ENCODE peak calls at places on chromosomes 4 and X, in ten cellular contexts. One of them, this sample, is unnamed.

GRCh38 chr4:161663844-161664243 is 500.0 kb downstream of the FSTL5 start:
- DNase-seq in endothelial cell of umbilical vein: no peak
- DNase-seq in CD4-positive, CD25-positive, alpha-beta regulatory T cell: no peak
- DNase-seq in left ventricle myocardium inferior: no peak
- DNase-seq in Panc1: no peak
- DNase-seq in breast epithelium: no peak
- DNase-seq in heart right ventricle: no peak
- DNase-seq in CD4-positive, alpha-beta T cell: no peak
- DNase-seq in lung: no peak
- DNase-seq in transverse colon: no peak
- DNase-seq in this sample: no peak

GRCh38 chr4:82797591-82798081 is 960 bp downstream of the SCD5 start:
- DNase-seq in endothelial cell of umbilical vein: peak
- DNase-seq in CD4-positive, CD25-positive, alpha-beta regulatory T cell: peak
- DNase-seq in left ventricle myocardium inferior: peak
- DNase-seq in Panc1: no peak
- DNase-seq in breast epithelium: no peak
- DNase-seq in heart right ventricle: peak
- DNase-seq in CD4-positive, alpha-beta T cell: no peak
- DNase-seq in lung: no peak
- DNase-seq in transverse colon: peak
- DNase-seq in this sample: no peak

GRCh38 chr4:151484396-151485102 is 75.6 kb downstream of the FHIP1A start:
- DNase-seq in endothelial cell of umbilical vein: peak
- DNase-seq in CD4-positive, CD25-positive, alpha-beta regulatory T cell: no peak
- DNase-seq in left ventricle myocardium inferior: no peak
- DNase-seq in Panc1: peak
- DNase-seq in breast epithelium: no peak
- DNase-seq in heart right ventricle: no peak
- DNase-seq in CD4-positive, alpha-beta T cell: no peak
- DNase-seq in lung: no peak
- DNase-seq in transverse colon: no peak
- DNase-seq in this sample: peak

GRCh38 chr4:105352826-105353225 is 121.0 kb downstream of the PPA2 start:
- DNase-seq in endothelial cell of umbilical vein: no peak
- DNase-seq in CD4-positive, CD25-positive, alpha-beta regulatory T cell: peak
- DNase-seq in left ventricle myocardium inferior: no peak
- DNase-seq in Panc1: no peak
- DNase-seq in breast epithelium: no peak
- DNase-seq in heart right ventricle: no peak
- DNase-seq in CD4-positive, alpha-beta T cell: no peak
- DNase-seq in lung: no peak
- DNase-seq in transverse colon: no peak
- DNase-seq in this sample: no peak

GRCh38 chr4:96052827-96053226 is 212.9 kb downstream of the PDHA2 start:
- DNase-seq in endothelial cell of umbilical vein: peak
- DNase-seq in CD4-positive, CD25-positive, alpha-beta regulatory T cell: no peak
- DNase-seq in left ventricle myocardium inferior: no peak
- DNase-seq in Panc1: no peak
- DNase-seq in breast epithelium: no peak
- DNase-seq in heart right ventricle: no peak
- DNase-seq in CD4-positive, alpha-beta T cell: no peak
- DNase-seq in lung: no peak
- DNase-seq in transverse colon: no peak
- DNase-seq in this sample: no peak

GRCh38 chr4:138242076-138242829 is at the start of gene SLC7A11:
- DNase-seq in endothelial cell of umbilical vein: peak
- DNase-seq in CD4-positive, CD25-positive, alpha-beta regulatory T cell: peak
- DNase-seq in left ventricle myocardium inferior: no peak
- DNase-seq in Panc1: peak
- DNase-seq in breast epithelium: peak
- DNase-seq in heart right ventricle: peak
- DNase-seq in CD4-positive, alpha-beta T cell: peak
- DNase-seq in lung: peak
- DNase-seq in transverse colon: peak
- DNase-seq in this sample: peak

GRCh38 chr4:89814362-89814761 is 22.6 kb downstream of the SNCA start:
- DNase-seq in endothelial cell of umbilical vein: no peak
- DNase-seq in CD4-positive, CD25-positive, alpha-beta regulatory T cell: no peak
- DNase-seq in left ventricle myocardium inferior: no peak
- DNase-seq in Panc1: no peak
- DNase-seq in breast epithelium: no peak
- DNase-seq in heart right ventricle: no peak
- DNase-seq in CD4-positive, alpha-beta T cell: no peak
- DNase-seq in lung: no peak
- DNase-seq in transverse colon: no peak
- DNase-seq in this sample: no peak

GRCh38 chrX:48697182-48697727 is 721 bp downstream of the SUV39H1 start:
- DNase-seq in endothelial cell of umbilical vein: peak
- DNase-seq in CD4-positive, CD25-positive, alpha-beta regulatory T cell: no peak
- DNase-seq in left ventricle myocardium inferior: no peak
- DNase-seq in Panc1: no peak
- DNase-seq in breast epithelium: no peak
- DNase-seq in heart right ventricle: no peak
- DNase-seq in CD4-positive, alpha-beta T cell: no peak
- DNase-seq in lung: no peak
- DNase-seq in transverse colon: no peak
- DNase-seq in this sample: no peak

GRCh38 chr4:153433753-153434105 is 32.4 kb upstream of the TMEM131L start:
- DNase-seq in endothelial cell of umbilical vein: no peak
- DNase-seq in CD4-positive, CD25-positive, alpha-beta regulatory T cell: no peak
- DNase-seq in left ventricle myocardium inferior: no peak
- DNase-seq in Panc1: no peak
- DNase-seq in breast epithelium: no peak
- DNase-seq in heart right ventricle: no peak
- DNase-seq in CD4-positive, alpha-beta T cell: no peak
- DNase-seq in lung: no peak
- DNase-seq in transverse colon: no peak
- DNase-seq in this sample: no peak

GRCh38 chr4:153428816-153429592 is 37.2 kb upstream of the TMEM131L start:
- DNase-seq in endothelial cell of umbilical vein: no peak
- DNase-seq in CD4-positive, CD25-positive, alpha-beta regulatory T cell: peak
- DNase-seq in left ventricle myocardium inferior: no peak
- DNase-seq in Panc1: no peak
- DNase-seq in breast epithelium: no peak
- DNase-seq in heart right ventricle: no peak
- DNase-seq in CD4-positive, alpha-beta T cell: no peak
- DNase-seq in lung: no peak
- DNase-seq in transverse colon: no peak
- DNase-seq in this sample: no peak

GRCh38 chr4:153427363-153428071 is 38.6 kb upstream of the TMEM131L start:
- DNase-seq in endothelial cell of umbilical vein: no peak
- DNase-seq in CD4-positive, CD25-positive, alpha-beta regulatory T cell: no peak
- DNase-seq in left ventricle myocardium inferior: no peak
- DNase-seq in Panc1: no peak
- DNase-seq in breast epithelium: no peak
- DNase-seq in heart right ventricle: no peak
- DNase-seq in CD4-positive, alpha-beta T cell: no peak
- DNase-seq in lung: no peak
- DNase-seq in transverse colon: no peak
- DNase-seq in this sample: no peak

GRCh38 chr4:153434190-153434589 is 32.0 kb upstream of the TMEM131L start:
- DNase-seq in endothelial cell of umbilical vein: no peak
- DNase-seq in CD4-positive, CD25-positive, alpha-beta regulatory T cell: no peak
- DNase-seq in left ventricle myocardium inferior: no peak
- DNase-seq in Panc1: no peak
- DNase-seq in breast epithelium: no peak
- DNase-seq in heart right ventricle: no peak
- DNase-seq in CD4-positive, alpha-beta T cell: no peak
- DNase-seq in lung: no peak
- DNase-seq in transverse colon: no peak
- DNase-seq in this sample: no peak

DNA sequence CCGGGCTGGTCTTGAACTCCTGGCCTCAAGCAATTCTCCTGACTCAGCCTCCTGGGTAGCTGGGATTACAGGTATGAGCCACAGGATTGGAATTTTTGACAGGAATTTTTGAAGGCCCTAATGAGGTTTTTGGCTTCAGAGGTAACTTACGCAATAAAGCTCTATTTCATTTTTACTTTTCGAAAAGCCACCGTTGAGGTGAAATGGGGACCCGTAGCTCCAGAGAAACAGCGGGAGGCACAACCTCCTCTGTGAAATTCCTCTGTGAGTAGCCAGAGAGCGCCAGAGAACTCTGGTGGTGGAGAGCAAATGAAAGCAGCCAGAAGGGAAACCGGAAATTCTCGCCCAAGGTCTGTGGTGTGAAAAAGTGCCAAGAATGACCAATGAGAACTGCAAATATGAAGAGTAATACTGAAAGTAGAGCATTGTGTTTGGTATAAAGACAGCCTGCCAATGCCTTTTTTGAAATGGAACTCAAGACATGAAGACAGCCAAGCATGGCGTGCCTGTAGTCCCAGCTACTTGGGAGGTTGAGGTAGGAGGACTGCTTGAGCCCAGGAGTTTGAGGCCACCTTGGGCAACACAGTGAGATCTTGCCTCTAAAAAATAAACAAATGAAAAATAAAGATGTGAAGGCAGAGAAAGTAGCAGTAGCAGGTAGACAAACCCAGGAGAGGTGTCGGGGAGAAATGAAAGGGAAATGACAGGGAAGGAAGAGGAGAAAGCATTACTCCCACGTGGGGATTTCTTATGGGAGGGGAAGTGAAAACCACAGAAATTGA is 33.0 kb upstream of the TMEM131L start:
- DNase-seq in endothelial cell of umbilical vein: peak
- DNase-seq in CD4-positive, CD25-positive, alpha-beta regulatory T cell: peak
- DNase-seq in left ventricle myocardium inferior: peak
- DNase-seq in Panc1: peak
- DNase-seq in breast epithelium: peak
- DNase-seq in heart right ventricle: peak
- DNase-seq in CD4-positive, alpha-beta T cell: peak
- DNase-seq in lung: peak
- DNase-seq in transverse colon: peak
- DNase-seq in this sample: peak
- H3K27ac ChIP-seq in endothelial cell of umbilical vein: no peak
- H3K27ac ChIP-seq in CD4-positive, CD25-positive, alpha-beta regulatory T cell: peak
- H3K27ac ChIP-seq in left ventricle myocardium inferior: peak
- H3K27ac ChIP-seq in Panc1: no peak
- H3K27ac ChIP-seq in breast epithelium: peak
- H3K27ac ChIP-seq in heart right ventricle: no peak
- H3K27ac ChIP-seq in CD4-positive, alpha-beta T cell: peak
- H3K27ac ChIP-seq in lung: no peak
- H3K27ac ChIP-seq in transverse colon: peak
- H3K27ac ChIP-seq in this sample: no peak

DNA sequence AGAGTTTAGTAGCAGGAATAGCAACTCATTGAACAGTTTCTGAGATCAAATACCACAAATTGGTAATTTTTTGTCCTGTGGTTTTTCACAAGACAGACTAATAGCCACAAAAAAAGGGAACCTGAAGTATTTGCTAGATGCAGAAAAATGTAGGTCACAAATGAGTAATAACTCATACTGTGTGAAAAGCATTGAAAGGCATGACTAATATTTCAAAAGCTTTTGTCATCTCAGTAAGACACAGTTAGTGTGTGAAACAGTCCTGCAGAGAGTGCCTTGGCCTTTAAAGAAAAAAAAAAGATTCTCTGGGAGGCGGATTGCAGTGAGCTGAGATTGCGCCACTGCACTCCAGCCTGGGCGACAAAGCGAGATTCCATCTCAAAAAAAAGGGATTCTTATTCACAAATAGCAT is 31.4 kb upstream of the SLC25A31 start:
- DNase-seq in endothelial cell of umbilical vein: no peak
- DNase-seq in CD4-positive, CD25-positive, alpha-beta regulatory T cell: no peak
- DNase-seq in left ventricle myocardium inferior: no peak
- DNase-seq in Panc1: no peak
- DNase-seq in breast epithelium: no peak
- DNase-seq in heart right ventricle: no peak
- DNase-seq in CD4-positive, alpha-beta T cell: no peak
- DNase-seq in lung: no peak
- DNase-seq in transverse colon: no peak
- DNase-seq in this sample: peak
- H3K27ac ChIP-seq in endothelial cell of umbilical vein: no peak
- H3K27ac ChIP-seq in CD4-positive, CD25-positive, alpha-beta regulatory T cell: no peak
- H3K27ac ChIP-seq in left ventricle myocardium inferior: no peak
- H3K27ac ChIP-seq in Panc1: no peak
- H3K27ac ChIP-seq in breast epithelium: no peak
- H3K27ac ChIP-seq in heart right ventricle: no peak
- H3K27ac ChIP-seq in CD4-positive, alpha-beta T cell: no peak
- H3K27ac ChIP-seq in lung: no peak
- H3K27ac ChIP-seq in transverse colon: no peak
- H3K27ac ChIP-seq in this sample: no peak

GRCh38 chrX:65574356-65574755 is 39.8 kb upstream of the LAS1L start:
- DNase-seq in endothelial cell of umbilical vein: no peak
- DNase-seq in CD4-positive, CD25-positive, alpha-beta regulatory T cell: no peak
- DNase-seq in left ventricle myocardium inferior: no peak
- DNase-seq in Panc1: no peak
- DNase-seq in breast epithelium: no peak
- DNase-seq in heart right ventricle: no peak
- DNase-seq in CD4-positive, alpha-beta T cell: no peak
- DNase-seq in lung: no peak
- DNase-seq in transverse colon: no peak
- DNase-seq in this sample: no peak

GRCh38 chrX:65572971-65573370 is 38.4 kb upstream of the LAS1L start:
- DNase-seq in endothelial cell of umbilical vein: no peak
- DNase-seq in CD4-positive, CD25-positive, alpha-beta regulatory T cell: no peak
- DNase-seq in left ventricle myocardium inferior: no peak
- DNase-seq in Panc1: no peak
- DNase-seq in breast epithelium: no peak
- DNase-seq in heart right ventricle: no peak
- DNase-seq in CD4-positive, alpha-beta T cell: no peak
- DNase-seq in lung: no peak
- DNase-seq in transverse colon: no peak
- DNase-seq in this sample: no peak

GRCh38 chrX:65576160-65576559 is 41.6 kb upstream of the LAS1L start:
- DNase-seq in endothelial cell of umbilical vein: no peak
- DNase-seq in CD4-positive, CD25-positive, alpha-beta regulatory T cell: no peak
- DNase-seq in left ventricle myocardium inferior: no peak
- DNase-seq in Panc1: no peak
- DNase-seq in breast epithelium: no peak
- DNase-seq in heart right ventricle: no peak
- DNase-seq in CD4-positive, alpha-beta T cell: no peak
- DNase-seq in lung: no peak
- DNase-seq in transverse colon: no peak
- DNase-seq in this sample: no peak

GRCh38 chrX:65578346-65578745 is 43.8 kb upstream of the LAS1L start:
- DNase-seq in endothelial cell of umbilical vein: no peak
- DNase-seq in CD4-positive, CD25-positive, alpha-beta regulatory T cell: no peak
- DNase-seq in left ventricle myocardium inferior: no peak
- DNase-seq in Panc1: no peak
- DNase-seq in breast epithelium: no peak
- DNase-seq in heart right ventricle: no peak
- DNase-seq in CD4-positive, alpha-beta T cell: no peak
- DNase-seq in lung: no peak
- DNase-seq in transverse colon: no peak
- DNase-seq in this sample: no peak

GRCh38 chrX:65575024-65575423 is 40.4 kb upstream of the LAS1L start:
- DNase-seq in endothelial cell of umbilical vein: no peak
- DNase-seq in CD4-positive, CD25-positive, alpha-beta regulatory T cell: no peak
- DNase-seq in left ventricle myocardium inferior: no peak
- DNase-seq in Panc1: no peak
- DNase-seq in breast epithelium: no peak
- DNase-seq in heart right ventricle: no peak
- DNase-seq in CD4-positive, alpha-beta T cell: no peak
- DNase-seq in lung: no peak
- DNase-seq in transverse colon: no peak
- DNase-seq in this sample: peak
- H3K27ac ChIP-seq in endothelial cell of umbilical vein: no peak
- H3K27ac ChIP-seq in CD4-positive, CD25-positive, alpha-beta regulatory T cell: no peak
- H3K27ac ChIP-seq in left ventricle myocardium inferior: no peak
- H3K27ac ChIP-seq in Panc1: no peak
- H3K27ac ChIP-seq in breast epithelium: no peak
- H3K27ac ChIP-seq in heart right ventricle: no peak
- H3K27ac ChIP-seq in CD4-positive, alpha-beta T cell: no peak
- H3K27ac ChIP-seq in lung: no peak
- H3K27ac ChIP-seq in transverse colon: no peak
- H3K27ac ChIP-seq in this sample: no peak

DNA sequence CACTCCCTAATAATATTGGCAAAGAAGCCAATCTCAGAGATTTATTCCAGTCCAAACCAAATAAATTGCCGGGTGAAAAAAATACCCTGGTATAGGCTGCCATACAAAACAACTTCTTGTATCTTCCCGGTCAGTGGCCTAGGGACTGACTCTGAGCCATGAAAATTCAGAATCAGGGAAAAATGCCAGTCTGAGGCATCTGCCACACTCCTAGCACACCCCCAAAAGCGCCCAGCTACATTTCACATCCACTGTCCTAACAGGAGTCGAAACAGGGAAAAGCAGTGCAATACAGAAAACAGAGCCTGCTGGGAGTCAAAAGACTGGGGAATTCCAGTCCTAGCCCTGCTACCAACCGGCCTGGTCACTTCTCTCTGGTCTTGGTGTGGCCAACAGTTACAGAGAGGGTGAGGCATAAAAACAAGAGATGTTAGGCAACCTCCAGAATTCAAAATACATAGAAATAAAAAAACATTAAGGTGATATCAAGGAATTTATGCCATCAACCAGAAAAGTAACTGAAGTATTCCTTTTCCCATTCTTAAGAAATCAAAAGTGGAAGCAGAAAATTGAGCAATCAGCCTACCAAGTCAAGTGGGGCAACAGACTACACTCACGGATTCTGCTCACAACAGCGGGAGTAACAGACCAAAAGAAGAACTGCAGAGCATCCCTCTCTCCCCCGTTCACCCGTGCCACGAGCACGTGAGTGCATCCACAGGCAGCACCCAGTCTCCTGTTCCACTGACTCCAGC is 29.5 kb downstream of the AFAP1 start:
- DNase-seq in endothelial cell of umbilical vein: no peak
- DNase-seq in CD4-positive, CD25-positive, alpha-beta regulatory T cell: no peak
- DNase-seq in left ventricle myocardium inferior: no peak
- DNase-seq in Panc1: no peak
- DNase-seq in breast epithelium: no peak
- DNase-seq in heart right ventricle: no peak
- DNase-seq in CD4-positive, alpha-beta T cell: no peak
- DNase-seq in lung: no peak
- DNase-seq in transverse colon: no peak
- DNase-seq in this sample: no peak
- H3K27ac ChIP-seq in endothelial cell of umbilical vein: peak
- H3K27ac ChIP-seq in CD4-positive, CD25-positive, alpha-beta regulatory T cell: no peak
- H3K27ac ChIP-seq in left ventricle myocardium inferior: peak
- H3K27ac ChIP-seq in Panc1: peak
- H3K27ac ChIP-seq in breast epithelium: peak
- H3K27ac ChIP-seq in heart right ventricle: peak
- H3K27ac ChIP-seq in CD4-positive, alpha-beta T cell: no peak
- H3K27ac ChIP-seq in lung: no peak
- H3K27ac ChIP-seq in transverse colon: peak
- H3K27ac ChIP-seq in this sample: peak

This sample was measured in A673.